ENCODE peak calls at places on chromosomes 7 and 10, in ten cellular contexts. I is choroid plexus epithelial cell; L is brain microvascular endothelial cell; U is fibroblast of mammary gland; Q is body of pancreas; J is CD4-positive, CD25-positive, alpha-beta regulatory T cell; E is aorta; A is CD8-positive, alpha-beta T cell; W is GM23248; Y is ovary. D is an unnamed sample.

GRCh38 chr7:43509906-43510305 is 73.0 kb upstream of the STK17A start:
- DNase-seq in U (peak), E (no peak), L (no peak), J (no peak), I (no peak), W (no peak), Q (no peak), Y (no peak), A (no peak), D (peak)

GRCh38 chr7:40987571-40987970 is 715.3 kb downstream of the INHBA start:
- DNase-seq in I (no peak), A (no peak), E (no peak), W (no peak), Q (no peak), J (no peak), L (no peak), Y (no peak), U (peak), D (no peak)

GRCh38 chr10:6203331-6204062 is 765 bp downstream of the PFKFB3 start:
- DNase-seq in Y (peak), J (peak), A (peak), U (peak), L (no peak), E (peak), Q (peak), W (peak), I (peak), D (no peak)

GRCh38 chr7:158278745-158279320 is 308.8 kb downstream of the PTPRN2 start:
- DNase-seq in W (no peak), J (no peak), U (no peak), Y (no peak), Q (no peak), I (no peak), A (no peak), E (no peak), L (no peak), D (no peak)

GRCh38 chr7:48130658-48131108 is 40.6 kb upstream of the ABCA13 start:
- DNase-seq in A (no peak), Y (no peak), W (peak), U (no peak), E (no peak), I (peak), Q (no peak), L (no peak), J (peak), D (peak)

GRCh38 chr7:44103566-44103940 is 592 bp upstream of the AEBP1 start:
- DNase-seq in J (no peak), Q (no peak), A (no peak), W (no peak), E (no peak), L (no peak), U (no peak), I (no peak), Y (no peak), D (no peak)

GRCh38 chr7:80748302-80749042 is 110.0 kb downstream of the CD36 start:
- DNase-seq in I (peak), E (no peak), Y (no peak), W (no peak), J (no peak), U (no peak), L (no peak), Q (no peak), A (no peak), D (no peak)

GRCh38 chr10:44976352-44977198 is 2.0 kb downstream of the DEPP1 start:
- DNase-seq in J (no peak), U (no peak), W (no peak), I (peak), L (no peak), Q (peak), E (no peak), Y (peak), A (no peak), D (no peak)

GRCh38 chr10:91312031-91312733 is 91.7 kb downstream of the PCGF5 start:
- DNase-seq in Y (no peak), E (no peak), U (peak), A (no peak), Q (no peak), W (no peak), I (no peak), L (peak), J (no peak), D (no peak)

GRCh38 chr10:46539596-46540411 is 16.7 kb downstream of the GPRIN2 start:
- DNase-seq in Q (peak), J (no peak), A (no peak), L (peak), E (no peak), U (no peak), W (peak), I (peak), Y (peak), D (no peak)

GRCh38 chr7:135499818-135500217 is 10.1 kb downstream of the CNOT4 start:
- DNase-seq in W (no peak), J (no peak), A (no peak), U (peak), E (no peak), I (no peak), Y (no peak), L (no peak), Q (no peak), D (no peak)

GRCh38 chr7:1193593-1194424 is 33.8 kb upstream of the ZFAND2A start:
- DNase-seq in J (peak), W (peak), E (no peak), I (peak), U (peak), A (peak), Y (no peak), Q (peak), L (no peak), D (peak)

GRCh38 chr7:77454802-77455201 is 38.7 kb upstream of the GSAP start:
- DNase-seq in Y (no peak), I (no peak), J (no peak), W (peak), L (no peak), Q (no peak), E (no peak), U (peak), A (no peak), D (peak)

GRCh38 chr7:77456711-77457110 is 40.6 kb upstream of the GSAP start:
- DNase-seq in Y (no peak), W (no peak), J (no peak), E (no peak), A (no peak), U (peak), L (no peak), Q (no peak), I (no peak), D (no peak)

GRCh38 chr7:77457779-77458178 is 41.6 kb upstream of the GSAP start:
- DNase-seq in W (no peak), A (no peak), E (no peak), Q (no peak), L (no peak), Y (no peak), J (no peak), I (no peak), U (no peak), D (no peak)

GRCh38 chr7:77453531-77453930 is 37.4 kb upstream of the GSAP start:
- DNase-seq in A (no peak), I (peak), Y (no peak), Q (no peak), J (no peak), U (peak), W (peak), L (peak), E (no peak), D (peak)

GRCh38 chr7:77455334-77455733 is 39.2 kb upstream of the GSAP start:
- DNase-seq in Q (no peak), J (no peak), I (peak), W (peak), E (no peak), U (peak), Y (no peak), A (no peak), L (peak), D (peak)
- H3K4me3 ChIP-seq in Q (no peak), J (no peak), I (no peak), W (no peak), E (no peak), U (no peak), Y (no peak), A (no peak), L (no peak), D (no peak)

GRCh38 chr7:15839415-15840100 is 153.1 kb upstream of the MEOX2 start:
- DNase-seq in E (peak), J (no peak), Y (no peak), Q (no peak), W (peak), I (peak), A (no peak), L (peak), U (peak), D (no peak)
- H3K4me3 ChIP-seq in E (peak), J (no peak), Y (peak), Q (no peak), W (peak), I (peak), A (no peak), L (peak), U (peak), D (no peak)

GRCh38 chr7:36360244-36360643 is 29.4 kb upstream of the ANLN start:
- DNase-seq in A (no peak), J (no peak), Q (no peak), Y (no peak), E (no peak), L (no peak), U (no peak), W (no peak), I (no peak), D (no peak)
- H3K4me3 ChIP-seq in A (no peak), J (no peak), Q (no peak), Y (no peak), E (no peak), L (no peak), U (no peak), W (no peak), I (no peak), D (no peak)

GRCh38 chr7:2437537-2438148 is 34.2 kb downstream of the CHST12 start:
- DNase-seq in Q (no peak), I (no peak), J (no peak), E (no peak), Y (no peak), L (no peak), A (no peak), U (no peak), W (no peak), D (no peak)
- H3K4me3 ChIP-seq in Q (no peak), I (no peak), J (no peak), E (no peak), Y (no peak), L (no peak), A (no peak), U (no peak), W (no peak), D (no peak)

GRCh38 chr10:3472705-3473078 is 300.1 kb upstream of the PITRM1 start:
- DNase-seq in L (no peak), I (peak), Q (no peak), W (peak), U (peak), E (no peak), Y (no peak), J (no peak), A (no peak), D (peak)
- H3K4me3 ChIP-seq in L (no peak), I (no peak), Q (no peak), W (peak), U (no peak), E (no peak), Y (peak), J (peak), A (peak), D (no peak)

GRCh38 chr10:1454428-1454827 is 282.9 kb downstream of the ADARB2 start:
- DNase-seq in A (no peak), L (no peak), J (peak), Q (no peak), W (no peak), E (no peak), Y (no peak), U (no peak), I (no peak), D (no peak)
- H3K4me3 ChIP-seq in A (no peak), L (no peak), J (no peak), Q (no peak), W (no peak), E (no peak), Y (no peak), U (no peak), I (no peak), D (no peak)

DNA sequence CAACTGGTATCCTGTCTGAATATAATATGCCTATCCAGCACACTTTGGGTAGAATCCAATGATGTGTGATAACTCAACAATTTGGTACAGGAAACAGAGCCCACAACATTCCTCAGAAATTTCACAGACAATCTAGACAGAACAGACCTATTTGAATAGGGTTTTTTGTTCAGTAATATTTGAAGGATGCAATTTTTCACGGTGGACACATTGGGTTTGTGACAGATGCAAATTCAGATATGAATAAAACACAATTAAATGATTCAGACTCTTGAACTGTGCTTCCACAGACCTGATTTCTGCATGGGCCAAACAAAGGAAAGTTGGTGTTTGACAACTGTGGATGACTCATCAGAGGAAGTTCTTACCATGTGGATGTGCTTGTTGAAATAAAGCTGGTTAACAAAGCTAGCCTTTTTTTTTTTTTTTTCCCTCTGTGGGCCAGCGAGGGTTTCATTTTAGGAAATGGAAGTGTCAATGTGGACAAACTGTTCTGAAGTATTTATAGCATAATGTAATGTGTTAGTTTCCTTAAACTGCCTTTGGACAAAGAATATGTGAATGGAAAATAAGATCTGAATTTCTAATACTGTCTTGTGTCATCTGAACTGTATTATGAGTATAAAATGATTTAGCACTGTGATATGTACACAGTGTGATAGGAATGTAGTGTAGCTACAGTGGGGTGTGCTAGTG is 43.2 kb upstream of the FAM133B start:
- DNase-seq in L (peak), U (peak), Q (no peak), J (peak), E (no peak), W (peak), Y (no peak), I (peak), A (no peak), D (peak)
- H3K4me3 ChIP-seq in L (no peak), U (no peak), Q (no peak), J (no peak), E (no peak), W (peak), Y (no peak), I (no peak), A (no peak), D (no peak)